ENCODE peak calls at places on chromosomes 12 and 14, in five cellular contexts. One of them, this sample, is unnamed.

GRCh38 chr14:21902561-21903199 is 229.1 kb upstream of the OR4E1 start:
- DNase-seq in A549: no peak
- DNase-seq in occipital lobe: no peak
- DNase-seq in foreskin fibroblast: no peak
- DNase-seq in glutamatergic neuron: peak
- DNase-seq in this sample: no peak

GRCh38 chr12:2338381-2338780 is 285.6 kb downstream of the CACNA1C start:
- DNase-seq in A549: no peak
- DNase-seq in foreskin fibroblast: no peak
- DNase-seq in occipital lobe: no peak
- DNase-seq in glutamatergic neuron: no peak
- DNase-seq in this sample: no peak

GRCh38 chr12:98752726-98753125 is 107.6 kb downstream of the APAF1 start:
- DNase-seq in A549: no peak
- DNase-seq in glutamatergic neuron: no peak
- DNase-seq in occipital lobe: peak
- DNase-seq in foreskin fibroblast: peak
- DNase-seq in this sample: no peak

GRCh38 chr14:94364037-94364436 is 24.4 kb downstream of the SERPINA1 start:
- DNase-seq in occipital lobe: no peak
- DNase-seq in foreskin fibroblast: no peak
- DNase-seq in A549: no peak
- DNase-seq in glutamatergic neuron: no peak
- DNase-seq in this sample: no peak

GRCh38 chr14:32078794-32079663 is 1.9 kb downstream of the ARHGAP5 start:
- DNase-seq in glutamatergic neuron: no peak
- DNase-seq in A549: no peak
- DNase-seq in occipital lobe: no peak
- DNase-seq in foreskin fibroblast: peak
- DNase-seq in this sample: no peak

GRCh38 chr14:60648934-60649814 is at the start of gene SIX1:
- DNase-seq in occipital lobe: no peak
- DNase-seq in glutamatergic neuron: peak
- DNase-seq in foreskin fibroblast: peak
- DNase-seq in A549: peak
- DNase-seq in this sample: peak

GRCh38 chr14:69094481-69094880 is 58.4 kb downstream of the DCAF5 start:
- DNase-seq in foreskin fibroblast: no peak
- DNase-seq in A549: no peak
- DNase-seq in glutamatergic neuron: no peak
- DNase-seq in occipital lobe: no peak
- DNase-seq in this sample: no peak

GRCh38 chr12:4505381-4505986 is 33.2 kb upstream of the RAD51AP1 start:
- DNase-seq in occipital lobe: no peak
- DNase-seq in foreskin fibroblast: peak
- DNase-seq in A549: no peak
- DNase-seq in glutamatergic neuron: no peak
- DNase-seq in this sample: no peak

GRCh38 chr14:33062476-33062875 is 123.8 kb downstream of the NPAS3 start:
- DNase-seq in occipital lobe: no peak
- DNase-seq in glutamatergic neuron: no peak
- DNase-seq in A549: no peak
- DNase-seq in foreskin fibroblast: no peak
- DNase-seq in this sample: no peak

GRCh38 chr12:121060149-121061001 is 21.3 kb upstream of the OASL start:
- DNase-seq in glutamatergic neuron: no peak
- DNase-seq in occipital lobe: no peak
- DNase-seq in A549: peak
- DNase-seq in foreskin fibroblast: peak
- DNase-seq in this sample: peak

GRCh38 chr12:5173511-5174011 is 129.9 kb downstream of the KCNA5 start:
- DNase-seq in foreskin fibroblast: peak
- DNase-seq in glutamatergic neuron: no peak
- DNase-seq in occipital lobe: no peak
- DNase-seq in A549: no peak
- DNase-seq in this sample: no peak

GRCh38 chr14:81323621-81324400 is 76.3 kb downstream of the STON2 start:
- DNase-seq in A549: peak
- DNase-seq in foreskin fibroblast: no peak
- DNase-seq in glutamatergic neuron: peak
- DNase-seq in occipital lobe: no peak
- DNase-seq in this sample: no peak

GRCh38 chr14:51442513-51443175 is 202.6 kb downstream of the TMX1 start:
- DNase-seq in A549: peak
- DNase-seq in foreskin fibroblast: peak
- DNase-seq in occipital lobe: no peak
- DNase-seq in glutamatergic neuron: no peak
- DNase-seq in this sample: no peak

GRCh38 chr12:104738371-104738710 is 219.7 kb downstream of the SLC41A2 start:
- DNase-seq in A549: no peak
- DNase-seq in occipital lobe: no peak
- DNase-seq in foreskin fibroblast: no peak
- DNase-seq in glutamatergic neuron: no peak
- DNase-seq in this sample: no peak

This sample was measured in Jurkat, Clone E6-1.